ENCODE peak calls at places on chromosomes 16 and 17, in four cellular contexts. V is HCT116, X is K562, C is SK-N-SH. B is an unnamed sample.

GRCh38 chr16:22235839-22236745 is 30.0 kb downstream of the EEF2K start:
- DNase-seq in C (no peak), V (no peak), X (no peak), B (no peak)

GRCh38 chr16:58196898-58197313 is 1.0 kb downstream of the CSNK2A2 start:
- DNase-seq in X (no peak), V (no peak), C (peak), B (no peak)

GRCh38 chr16:3007957-3008748 is 4.6 kb upstream of the CLDN9 start:
- DNase-seq in X (peak), V (no peak), C (no peak), B (no peak)

GRCh38 chr17:38656959-38657823 is 17.6 kb downstream of the EPOP start:
- DNase-seq in X (peak), V (no peak), C (no peak), B (peak)

GRCh38 chr17:72984925-72985322 is 107.6 kb downstream of the SLC39A11 start:
- DNase-seq in V (peak), C (no peak), X (no peak), B (no peak)

GRCh38 chr17:41464682-41465081 is 2.5 kb downstream of the KRT32 start:
- DNase-seq in V (peak), X (no peak), C (no peak), B (no peak)

GRCh38 chr17:77451271-77451893 is 310.6 kb downstream of the SEC14L1 start:
- DNase-seq in X (peak), C (peak), V (no peak), B (peak)

GRCh38 chr16:47777191-47777590 is 316.1 kb downstream of the PHKB start:
- DNase-seq in V (no peak), C (no peak), X (no peak), B (no peak)

GRCh38 chr17:43431741-43432523 is 33.1 kb downstream of the ARL4D start:
- DNase-seq in X (no peak), C (no peak), V (no peak), B (no peak)

DNA sequence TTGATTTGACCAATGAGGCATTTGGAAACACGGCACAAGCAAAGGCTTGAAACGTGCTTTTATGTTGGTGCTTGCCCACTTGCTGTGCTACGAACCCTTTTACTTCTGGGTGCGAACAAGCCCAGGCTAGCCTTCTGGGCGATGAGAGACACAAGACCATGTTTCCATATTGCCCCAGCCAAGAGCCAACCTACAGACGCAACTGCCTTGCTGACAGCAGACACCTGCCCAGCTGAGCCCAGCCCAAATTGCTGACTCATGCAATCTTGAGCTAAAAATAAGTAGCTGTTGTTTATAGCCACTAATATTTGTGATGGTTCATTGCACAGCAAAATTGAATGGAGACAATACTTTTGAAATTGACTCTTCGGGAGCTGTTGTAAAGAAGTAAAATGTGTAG is 464.5 kb downstream of the WWOX start:
- DNase-seq in C (no peak), X (no peak), V (no peak), B (no peak)
- TF ChIP-seq ELF1 in C (no peak), X (no peak), V (no peak), B (no peak)

DNA sequence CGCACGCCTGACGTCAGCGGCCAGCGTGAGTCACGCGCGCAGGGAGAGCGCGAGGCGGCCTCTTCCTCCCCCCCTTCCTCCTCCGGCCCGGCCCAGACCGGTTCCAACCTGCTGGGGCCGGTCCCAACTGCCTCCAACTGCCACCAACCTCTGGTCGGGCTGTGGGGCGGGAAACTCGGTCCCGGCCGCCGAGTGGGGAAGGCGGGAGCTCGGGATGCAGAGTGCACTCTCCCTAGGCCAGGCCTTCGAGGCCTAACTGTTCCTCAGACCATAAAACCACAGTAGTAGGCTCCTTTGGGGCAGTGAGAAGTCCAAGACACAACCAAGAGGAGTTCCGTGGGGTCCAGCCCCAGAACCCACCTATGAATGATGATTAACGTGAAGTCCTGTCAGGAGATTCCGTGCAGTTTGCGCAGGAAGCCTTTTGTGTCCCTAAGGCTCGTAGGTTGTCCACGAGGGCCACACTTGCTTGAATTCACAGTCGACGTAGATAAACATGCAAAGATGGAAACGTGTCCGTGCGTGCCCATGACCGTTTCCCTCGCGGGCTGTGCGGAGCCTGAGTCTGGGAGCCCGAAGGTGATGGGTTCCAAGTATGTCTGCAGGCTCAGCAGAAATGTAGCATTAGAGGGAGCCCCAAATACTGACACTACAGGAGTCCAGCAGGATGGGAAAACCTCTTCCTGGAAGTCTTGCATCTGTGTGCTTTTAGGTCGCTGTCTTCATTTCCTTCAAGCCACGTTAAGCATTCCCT is 587 bp downstream of the UNK start:
- DNase-seq in V (peak), C (peak), X (peak), B (peak)
- TF ChIP-seq ELF1 in V (no peak), C (no peak), X (peak), B (no peak)

GRCh38 chr16:66886346-66886745 is 6.0 kb downstream of the PDP2 start:
- DNase-seq in C (no peak), X (no peak), V (no peak), B (no peak)
- TF ChIP-seq ELF1 in C (no peak), X (no peak), V (no peak), B (no peak)

DNA sequence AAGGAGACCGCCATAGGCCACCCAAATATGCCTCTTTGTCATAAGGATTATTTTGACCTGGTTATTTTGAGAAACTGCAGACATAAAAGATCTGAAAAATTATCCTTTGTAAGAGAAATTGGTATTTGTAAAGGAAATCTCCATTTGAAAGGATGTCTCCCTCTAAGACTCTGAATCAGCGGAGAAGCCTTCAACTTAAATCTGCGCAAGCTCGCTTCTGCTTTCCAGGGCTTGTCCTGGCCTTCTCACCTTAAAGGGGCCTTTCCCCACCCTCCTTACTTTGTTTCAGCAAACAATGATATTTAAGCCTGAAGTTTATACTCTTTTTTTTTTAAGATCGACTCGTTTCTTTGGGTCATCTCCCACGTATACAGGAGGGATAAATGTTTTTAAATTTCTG is 34.5 kb downstream of the HSBP1 start:
- DNase-seq in V (no peak), X (no peak), C (no peak), B (no peak)
- TF ChIP-seq ELF1 in V (no peak), X (no peak), C (no peak), B (no peak)

GRCh38 chr17:57629886-57630285 is 115.2 kb downstream of the CCDC182 start:
- DNase-seq in C (no peak), X (no peak), V (no peak), B (no peak)
- TF ChIP-seq ELF1 in C (no peak), X (no peak), V (no peak), B (no peak)

DNA sequence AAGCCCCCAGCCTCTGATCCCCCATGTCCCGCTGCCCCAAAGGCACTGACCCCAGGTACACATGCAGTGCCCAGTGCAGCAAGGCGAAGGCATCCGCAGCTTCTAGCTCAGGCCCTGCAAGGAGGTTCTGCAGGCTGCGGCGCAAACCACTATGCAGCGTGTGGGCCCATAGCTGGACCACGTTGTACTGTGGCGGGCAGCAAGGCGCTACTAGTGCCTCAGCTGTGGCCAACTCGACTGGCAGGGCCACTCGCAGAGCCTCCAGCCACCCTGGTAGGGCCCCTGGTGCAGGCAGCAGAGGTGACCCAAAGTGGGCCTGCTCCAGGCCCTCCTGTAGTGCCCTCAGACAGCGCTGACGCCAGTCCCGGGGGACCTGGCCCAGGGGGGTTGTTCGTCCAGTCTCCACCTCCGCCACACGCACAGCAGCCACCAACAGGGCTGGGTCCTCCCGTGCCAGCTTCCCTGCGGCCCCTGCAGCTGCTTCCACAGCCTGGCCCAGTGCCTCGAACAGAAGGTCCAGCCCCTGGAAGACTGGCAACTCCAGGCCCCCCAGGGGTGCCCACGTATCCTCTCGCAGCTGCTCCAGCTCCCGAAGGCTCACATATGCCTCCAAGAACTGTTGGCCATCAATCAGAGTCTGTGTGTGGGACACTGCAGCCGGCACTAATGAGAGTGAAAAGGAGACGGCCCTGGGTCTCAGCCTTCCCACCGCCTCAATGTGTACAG is 2.6 kb downstream of the EXOC3L1 start:
- DNase-seq in C (no peak), V (no peak), X (no peak), B (no peak)
- TF ChIP-seq ELF1 in C (no peak), V (no peak), X (no peak), B (no peak)

GRCh38 chr16:85894266-85894665 is 4.7 kb upstream of the IRF8 start:
- DNase-seq in C (no peak), V (peak), X (no peak), B (peak)

GRCh38 chr16:85899444-85899843 is 482 bp downstream of the IRF8 start:
- DNase-seq in C (no peak), X (no peak), V (no peak), B (no peak)

GRCh38 chr16:85900031-85900792 is 1.2 kb downstream of the IRF8 start:
- DNase-seq in X (no peak), V (no peak), C (no peak), B (no peak)

GRCh38 chr16:85898521-85899442 is at the start of gene IRF8:
- DNase-seq in V (no peak), C (peak), X (no peak), B (no peak)

GRCh38 chr16:85897384-85897783 is 1.6 kb upstream of the IRF8 start:
- DNase-seq in X (no peak), C (no peak), V (no peak), B (no peak)
- TF ChIP-seq ELF1 in X (no peak), C (no peak), V (no peak), B (no peak)

B was measured in HepG2.